ENCODE peak calls at places on chromosomes 1 and 21, in six cellular contexts. E is stimulated activated CD4-positive, alpha-beta T cell treated with anti-CD3 and anti-CD28 coated beads, Interleukin-4, amount 100 ng/mL, for 1 hour; M is DND-41; K is non-pigmented ciliary epithelial cell; P is body of pancreas; C is DMS153. V is an unnamed sample.

GRCh38 chr1:67053535-67053784 is 488 bp downstream of the SLC35D1 start:
- DNase-seq in P (peak), M (peak), E (no peak), K (no peak), C (no peak), V (peak)

GRCh38 chr1:217363319-217363718 is 267.6 kb downstream of the GPATCH2 start:
- DNase-seq in E (no peak), C (no peak), P (no peak), M (no peak), K (no peak), V (no peak)

GRCh38 chr1:228725178-228725577 is 10.1 kb upstream of the RHOU start:
- DNase-seq in E (no peak), M (no peak), K (no peak), P (no peak), C (no peak), V (no peak)

GRCh38 chr1:151520359-151520758 is 9.2 kb downstream of the CGN start:
- DNase-seq in K (no peak), M (no peak), E (no peak), C (no peak), P (no peak), V (no peak)

GRCh38 chr1:117466761-117467160 is 99.5 kb downstream of the MAN1A2 start:
- DNase-seq in K (no peak), E (no peak), C (no peak), M (no peak), P (no peak), V (no peak)

GRCh38 chr21:41916888-41917433 is 36.9 kb downstream of the C2CD2 start:
- DNase-seq in M (no peak), K (no peak), E (no peak), P (no peak), C (no peak), V (no peak)

GRCh38 chr1:200641175-200641489 is 20.6 kb upstream of the KIF14 start:
- DNase-seq in M (no peak), C (no peak), K (no peak), E (no peak), P (no peak), V (no peak)

GRCh38 chr21:45466330-45467220 is 61.6 kb downstream of the COL18A1 start:
- DNase-seq in C (no peak), M (no peak), E (no peak), K (no peak), P (no peak), V (no peak)

GRCh38 chr1:233719626-233720334 is 105.9 kb downstream of the KCNK1 start:
- DNase-seq in K (no peak), P (no peak), C (no peak), M (no peak), E (no peak), V (no peak)

GRCh38 chr1:228030451-228031201 is 23.8 kb downstream of the WNT3A start:
- DNase-seq in M (no peak), E (no peak), C (no peak), P (peak), K (no peak), V (no peak)

GRCh38 chr1:22201023-22201422 is 58.1 kb upstream of the WNT4 start:
- DNase-seq in M (no peak), E (no peak), K (no peak), P (no peak), C (no peak), V (no peak)

GRCh38 chr1:94329986-94330385 is 88.2 kb upstream of the ABCD3 start:
- DNase-seq in E (no peak), K (no peak), C (no peak), P (no peak), M (no peak), V (no peak)

GRCh38 chr1:29062157-29062942 is 61.4 kb downstream of the TMEM200B start:
- DNase-seq in M (no peak), E (peak), P (no peak), C (no peak), K (no peak), V (no peak)

GRCh38 chr1:59885160-59885832 is 41.3 kb downstream of the CYP2J2 start:
- DNase-seq in P (no peak), C (no peak), K (no peak), M (no peak), E (no peak), V (no peak)

GRCh38 chr1:10368194-10368593 is 30.7 kb upstream of the PGD start:
- DNase-seq in E (no peak), M (no peak), C (no peak), K (no peak), P (no peak), V (no peak)

V was measured in left lobe of liver.